ENCODE peak calls at places on chromosome 18, in five cellular contexts. One of them, this sample, is unnamed.

GRCh38 chr18:54479365-54479764 is 111.7 kb upstream of the DYNAP start:
- DNase-seq in CD4-positive, CD25-positive, alpha-beta regulatory T cell: no peak
- DNase-seq in right cardiac atrium: no peak
- DNase-seq in aorta: no peak
- DNase-seq in stomach: no peak
- DNase-seq in this sample: peak; percentile 57

GRCh38 chr18:62877448-62878221 is 162.3 kb downstream of the PHLPP1 start:
- DNase-seq in stomach: no peak
- DNase-seq in CD4-positive, CD25-positive, alpha-beta regulatory T cell: no peak
- DNase-seq in right cardiac atrium: no peak
- DNase-seq in aorta: no peak
- DNase-seq in this sample: no peak

GRCh38 chr18:4454548-4455112 is 477 bp downstream of the DLGAP1 start:
- DNase-seq in CD4-positive, CD25-positive, alpha-beta regulatory T cell: no peak
- DNase-seq in aorta: peak; percentile 42
- DNase-seq in right cardiac atrium: peak; percentile 41
- DNase-seq in stomach: no peak
- DNase-seq in this sample: no peak

GRCh38 chr18:3321133-3321812 is 59.3 kb downstream of the MYL12B start:
- DNase-seq in aorta: no peak
- DNase-seq in stomach: no peak
- DNase-seq in right cardiac atrium: no peak
- DNase-seq in CD4-positive, CD25-positive, alpha-beta regulatory T cell: no peak
- DNase-seq in this sample: no peak

GRCh38 chr18:8798996-8799395 is 93.6 kb downstream of the MTCL1 start:
- DNase-seq in stomach: peak; percentile 51
- DNase-seq in right cardiac atrium: peak; percentile 76
- DNase-seq in aorta: no peak
- DNase-seq in CD4-positive, CD25-positive, alpha-beta regulatory T cell: no peak
- DNase-seq in this sample: no peak

GRCh38 chr18:57768557-57769326 is 34.4 kb downstream of the ATP8B1 start:
- DNase-seq in right cardiac atrium: no peak
- DNase-seq in stomach: no peak
- DNase-seq in CD4-positive, CD25-positive, alpha-beta regulatory T cell: no peak
- DNase-seq in aorta: no peak
- DNase-seq in this sample: no peak

GRCh38 chr18:37965572-37965970 is 400.0 kb upstream of the CELF4 start:
- DNase-seq in CD4-positive, CD25-positive, alpha-beta regulatory T cell: no peak
- DNase-seq in aorta: no peak
- DNase-seq in stomach: no peak
- DNase-seq in right cardiac atrium: no peak
- DNase-seq in this sample: no peak

GRCh38 chr18:887716-888115 is 17.0 kb upstream of the ADCYAP1 start:
- DNase-seq in stomach: no peak
- DNase-seq in CD4-positive, CD25-positive, alpha-beta regulatory T cell: no peak
- DNase-seq in aorta: no peak
- DNase-seq in right cardiac atrium: no peak
- DNase-seq in this sample: no peak

GRCh38 chr18:46485675-46486200 is 171.3 kb downstream of the LOXHD1 start:
- DNase-seq in aorta: no peak
- DNase-seq in right cardiac atrium: no peak
- DNase-seq in CD4-positive, CD25-positive, alpha-beta regulatory T cell: no peak
- DNase-seq in stomach: no peak
- DNase-seq in this sample: no peak

GRCh38 chr18:48781990-48782368 is 168.8 kb downstream of the SMAD7 start:
- DNase-seq in aorta: no peak
- DNase-seq in right cardiac atrium: no peak
- DNase-seq in stomach: no peak
- DNase-seq in CD4-positive, CD25-positive, alpha-beta regulatory T cell: no peak
- DNase-seq in this sample: no peak

GRCh38 chr18:76519156-76519549 is 24.1 kb upstream of the ZNF516 start:
- DNase-seq in right cardiac atrium: no peak
- DNase-seq in aorta: no peak
- DNase-seq in stomach: no peak
- DNase-seq in CD4-positive, CD25-positive, alpha-beta regulatory T cell: no peak
- DNase-seq in this sample: no peak

GRCh38 chr18:31354990-31355389 is 21.6 kb upstream of the DSG4 start:
- DNase-seq in aorta: no peak
- DNase-seq in right cardiac atrium: no peak
- DNase-seq in stomach: no peak
- DNase-seq in CD4-positive, CD25-positive, alpha-beta regulatory T cell: no peak
- DNase-seq in this sample: no peak

GRCh38 chr18:63213331-63213900 is 106.2 kb downstream of the BCL2 start:
- DNase-seq in aorta: no peak
- DNase-seq in stomach: no peak
- DNase-seq in CD4-positive, CD25-positive, alpha-beta regulatory T cell: peak; percentile 45
- DNase-seq in right cardiac atrium: no peak
- DNase-seq in this sample: no peak

GRCh38 chr18:32439802-32440201 is 30.9 kb downstream of the GAREM1 start:
- DNase-seq in right cardiac atrium: no peak
- DNase-seq in stomach: no peak
- DNase-seq in aorta: no peak
- DNase-seq in CD4-positive, CD25-positive, alpha-beta regulatory T cell: no peak
- DNase-seq in this sample: no peak

GRCh38 chr18:26002375-26002774 is 88.0 kb downstream of the SS18 start:
- DNase-seq in stomach: no peak
- DNase-seq in CD4-positive, CD25-positive, alpha-beta regulatory T cell: no peak
- DNase-seq in right cardiac atrium: no peak
- DNase-seq in aorta: no peak
- DNase-seq in this sample: no peak

GRCh38 chr18:26440644-26441043 is 107.7 kb downstream of the KCTD1 start:
- DNase-seq in right cardiac atrium: no peak
- DNase-seq in stomach: no peak
- DNase-seq in CD4-positive, CD25-positive, alpha-beta regulatory T cell: no peak
- DNase-seq in aorta: no peak
- DNase-seq in this sample: peak; percentile 11

GRCh38 chr18:3454365-3455089 is 4.6 kb downstream of the TGIF1 start:
- DNase-seq in right cardiac atrium: no peak
- DNase-seq in CD4-positive, CD25-positive, alpha-beta regulatory T cell: peak; percentile 56
- DNase-seq in stomach: no peak
- DNase-seq in aorta: no peak
- DNase-seq in this sample: peak; percentile 79

GRCh38 chr18:45517181-45517741 is 98.0 kb upstream of the SLC14A2 start:
- DNase-seq in right cardiac atrium: peak; percentile 90
- DNase-seq in aorta: peak; percentile 77
- DNase-seq in stomach: no peak
- DNase-seq in CD4-positive, CD25-positive, alpha-beta regulatory T cell: no peak
- DNase-seq in this sample: no peak

GRCh38 chr18:9722691-9723090 is 14.6 kb downstream of the RAB31 start:
- DNase-seq in aorta: no peak
- DNase-seq in right cardiac atrium: no peak
- DNase-seq in CD4-positive, CD25-positive, alpha-beta regulatory T cell: no peak
- DNase-seq in stomach: peak; percentile 73
- DNase-seq in this sample: peak; percentile 34

GRCh38 chr18:11494093-11494492 is 115.3 kb upstream of the SLC35G4 start:
- DNase-seq in aorta: no peak
- DNase-seq in right cardiac atrium: no peak
- DNase-seq in stomach: no peak
- DNase-seq in CD4-positive, CD25-positive, alpha-beta regulatory T cell: no peak
- DNase-seq in this sample: no peak

GRCh38 chr18:7946724-7947377 is 379.7 kb downstream of the PTPRM start:
- DNase-seq in aorta: no peak
- DNase-seq in CD4-positive, CD25-positive, alpha-beta regulatory T cell: peak; percentile 6
- DNase-seq in stomach: peak; percentile 42
- DNase-seq in right cardiac atrium: peak; percentile 41
- DNase-seq in this sample: no peak

GRCh38 chr18:53457068-53457467 is 767.4 kb downstream of the MBD2 start:
- DNase-seq in right cardiac atrium: no peak
- DNase-seq in CD4-positive, CD25-positive, alpha-beta regulatory T cell: no peak
- DNase-seq in aorta: no peak
- DNase-seq in stomach: no peak
- DNase-seq in this sample: no peak

GRCh38 chr18:48292229-48292628 is 117.0 kb downstream of the ZBTB7C start:
- DNase-seq in aorta: no peak
- DNase-seq in right cardiac atrium: no peak
- DNase-seq in stomach: no peak
- DNase-seq in CD4-positive, CD25-positive, alpha-beta regulatory T cell: no peak
- DNase-seq in this sample: no peak

GRCh38 chr18:33022370-33022769 is 249.5 kb upstream of the KLHL14 start:
- DNase-seq in right cardiac atrium: no peak
- DNase-seq in CD4-positive, CD25-positive, alpha-beta regulatory T cell: no peak
- DNase-seq in aorta: no peak
- DNase-seq in stomach: no peak
- DNase-seq in this sample: peak; percentile 44

GRCh38 chr18:70288851-70289328 is at the start of gene SOCS6:
- DNase-seq in aorta: peak; percentile 83
- DNase-seq in CD4-positive, CD25-positive, alpha-beta regulatory T cell: no peak
- DNase-seq in right cardiac atrium: peak; percentile 89
- DNase-seq in stomach: peak; percentile 65
- DNase-seq in this sample: no peak

GRCh38 chr18:69895081-69896047 is 52.3 kb downstream of the CD226 start:
- DNase-seq in stomach: no peak
- DNase-seq in aorta: no peak
- DNase-seq in CD4-positive, CD25-positive, alpha-beta regulatory T cell: no peak
- DNase-seq in right cardiac atrium: no peak
- DNase-seq in this sample: no peak

GRCh38 chr18:77206676-77207370 is 42.8 kb upstream of the GALR1 start:
- DNase-seq in stomach: no peak
- DNase-seq in right cardiac atrium: peak; percentile 76
- DNase-seq in CD4-positive, CD25-positive, alpha-beta regulatory T cell: no peak
- DNase-seq in aorta: peak; percentile 81
- DNase-seq in this sample: no peak

GRCh38 chr18:43279015-43279758 is 1.9 kb upstream of the SYT4 start:
- DNase-seq in right cardiac atrium: no peak
- DNase-seq in aorta: no peak
- DNase-seq in CD4-positive, CD25-positive, alpha-beta regulatory T cell: peak; percentile 4
- DNase-seq in stomach: no peak
- DNase-seq in this sample: peak; percentile 58

GRCh38 chr18:59729781-59730180 is 32.6 kb upstream of the CCBE1 start:
- DNase-seq in stomach: no peak
- DNase-seq in right cardiac atrium: no peak
- DNase-seq in CD4-positive, CD25-positive, alpha-beta regulatory T cell: no peak
- DNase-seq in aorta: no peak
- DNase-seq in this sample: no peak

DNA sequence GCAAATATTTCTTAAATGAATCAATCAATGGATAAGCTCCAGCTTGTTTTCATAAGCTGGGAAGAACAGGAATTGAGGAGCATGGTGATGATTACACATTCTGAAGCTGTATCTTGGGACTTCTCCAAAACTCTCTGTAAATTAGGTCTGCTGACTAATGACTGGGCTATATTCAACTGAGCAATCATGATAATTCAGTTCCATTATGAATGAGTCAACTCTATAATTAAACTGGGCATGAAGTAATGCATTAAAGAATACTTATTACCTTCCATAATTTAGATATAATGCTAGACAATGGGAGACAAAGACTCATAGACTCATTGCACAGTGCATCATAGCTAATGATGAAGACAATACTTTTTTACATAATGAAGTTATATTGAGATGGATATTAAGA is 207.4 kb downstream of the CBLN2 start:
- DNase-seq in stomach: no peak
- DNase-seq in CD4-positive, CD25-positive, alpha-beta regulatory T cell: no peak
- DNase-seq in right cardiac atrium: no peak
- DNase-seq in aorta: no peak
- DNase-seq in this sample: no peak
- H3K9me3 ChIP-seq in stomach: no peaks in the 10 kb centered on the region
- H3K9me3 ChIP-seq in CD4-positive, CD25-positive, alpha-beta regulatory T cell: no peaks in the 10 kb centered on the region
- H3K9me3 ChIP-seq in right cardiac atrium: no peaks in the 10 kb centered on the region
- H3K9me3 ChIP-seq in aorta: no peaks in the 10 kb centered on the region
- H3K9me3 ChIP-seq in this sample: peaks cover 66% of the 10 kb centered on the region

GRCh38 chr18:28048612-28049011 is 128.3 kb downstream of the CDH2 start:
- DNase-seq in right cardiac atrium: no peak
- DNase-seq in stomach: no peak
- DNase-seq in aorta: no peak
- DNase-seq in CD4-positive, CD25-positive, alpha-beta regulatory T cell: no peak
- DNase-seq in this sample: no peak
- H3K27ac ChIP-seq in right cardiac atrium: no peak overlapping the region
- H3K27ac ChIP-seq in stomach: no peak overlapping the region
- H3K27ac ChIP-seq in aorta: no peak overlapping the region
- H3K27ac ChIP-seq in CD4-positive, CD25-positive, alpha-beta regulatory T cell: no peak overlapping the region
- H3K27ac ChIP-seq in this sample: no peak overlapping the region

DNA sequence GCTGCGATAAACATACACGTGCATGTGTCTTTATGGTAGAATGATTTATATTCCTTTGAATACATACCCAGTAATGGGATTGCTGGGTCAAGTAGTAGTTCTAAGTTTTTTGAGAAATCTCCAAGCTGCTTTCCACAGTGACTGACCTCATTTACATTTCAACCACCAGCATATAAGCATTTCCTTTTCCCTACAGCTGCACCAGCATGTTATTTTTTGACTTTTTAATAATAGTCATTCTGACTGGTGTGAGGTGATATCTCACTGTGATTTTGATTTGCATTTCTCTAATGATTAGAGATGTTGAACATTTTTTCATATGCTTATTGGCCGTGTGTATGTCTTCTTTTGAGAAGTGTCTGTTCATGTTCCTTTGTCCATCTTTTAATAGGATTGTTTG is 22.8 kb downstream of the GALNT1 start:
- DNase-seq in right cardiac atrium: no peak
- DNase-seq in aorta: no peak
- DNase-seq in stomach: no peak
- DNase-seq in CD4-positive, CD25-positive, alpha-beta regulatory T cell: no peak
- DNase-seq in this sample: peak; percentile 79
- H3K9me3 ChIP-seq in right cardiac atrium: no peaks in the 10 kb centered on the region
- H3K9me3 ChIP-seq in aorta: peaks cover 1% of the 10 kb centered on the region
- H3K9me3 ChIP-seq in stomach: peaks cover 5% of the 10 kb centered on the region
- H3K9me3 ChIP-seq in CD4-positive, CD25-positive, alpha-beta regulatory T cell: peaks cover 24% of the 10 kb centered on the region
- H3K9me3 ChIP-seq in this sample: peaks cover 27% of the 10 kb centered on the region

GRCh38 chr18:13268035-13268700 is 49.6 kb downstream of the LDLRAD4 start:
- DNase-seq in right cardiac atrium: no peak
- DNase-seq in CD4-positive, CD25-positive, alpha-beta regulatory T cell: no peak
- DNase-seq in stomach: peak; percentile 54
- DNase-seq in aorta: no peak
- DNase-seq in this sample: no peak
- H3K27ac ChIP-seq in right cardiac atrium: peak overlapping the region; percentile 75
- H3K27ac ChIP-seq in CD4-positive, CD25-positive, alpha-beta regulatory T cell: peak overlapping the region; percentile 73
- H3K27ac ChIP-seq in stomach: peak overlapping the region; percentile 74
- H3K27ac ChIP-seq in aorta: no peak overlapping the region
- H3K27ac ChIP-seq in this sample: no peak overlapping the region

DNA sequence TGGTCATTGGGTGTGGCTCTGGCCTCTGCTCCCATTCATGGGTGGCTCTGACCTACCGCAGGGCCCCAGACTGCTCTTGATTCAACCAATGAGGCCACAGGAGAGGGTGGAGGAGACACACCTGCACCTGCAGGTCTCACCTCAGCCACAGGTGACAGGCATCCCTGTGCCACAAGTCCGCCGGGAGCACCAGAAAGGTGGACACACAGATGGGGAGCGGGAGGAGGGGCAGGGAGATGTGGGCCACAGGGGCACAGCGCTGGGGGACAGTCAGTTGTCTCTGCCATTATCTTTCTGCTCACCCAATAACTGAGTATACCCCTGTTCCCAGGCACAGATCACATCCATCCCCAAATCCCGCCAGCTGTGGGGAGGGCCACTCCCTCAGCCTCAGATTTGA is 189.1 kb upstream of the SALL3 start:
- DNase-seq in stomach: no peak
- DNase-seq in right cardiac atrium: peak; percentile 11
- DNase-seq in CD4-positive, CD25-positive, alpha-beta regulatory T cell: no peak
- DNase-seq in aorta: peak; percentile 12
- DNase-seq in this sample: no peak
- H3K9me3 ChIP-seq in stomach: no peaks in the 10 kb centered on the region
- H3K9me3 ChIP-seq in right cardiac atrium: no peaks in the 10 kb centered on the region
- H3K9me3 ChIP-seq in CD4-positive, CD25-positive, alpha-beta regulatory T cell: no peaks in the 10 kb centered on the region
- H3K9me3 ChIP-seq in aorta: no peaks in the 10 kb centered on the region
- H3K9me3 ChIP-seq in this sample: no peaks in the 10 kb centered on the region

This sample was measured in Karpas-422.